ENCODE peak calls at places on chromosomes 2 and 18, in four cellular contexts. V, W, T and I are unnamed samples.

GRCh38 chr2:17083902-17084301 is 418.3 kb upstream of the CYRIA start:
- DNase-seq in V (peak), W (no peak), T (no peak), I (no peak)

GRCh38 chr18:62790836-62791772 is 75.8 kb downstream of the PHLPP1 start:
- DNase-seq in V (peak), W (no peak), T (no peak), I (no peak)

GRCh38 chr2:238320648-238321281 is 447 bp downstream of the TRAF3IP1 start:
- DNase-seq in V (no peak), W (no peak), T (peak), I (no peak)

GRCh38 chr2:18829331-18829902 is 240.0 kb upstream of the NT5C1B start:
- DNase-seq in V (no peak), W (no peak), T (no peak), I (no peak)

GRCh38 chr18:3350566-3351527 is 88.9 kb downstream of the MYL12B start:
- DNase-seq in V (no peak), W (no peak), T (no peak), I (no peak)

GRCh38 chr2:170163666-170164065 is 14.3 kb upstream of the MYO3B start:
- DNase-seq in V (no peak), W (no peak), T (no peak), I (no peak)

GRCh38 chr18:10100236-10100635 is 186.4 kb downstream of the VAPA start:
- DNase-seq in V (no peak), W (no peak), T (no peak), I (no peak)

GRCh38 chr2:20637147-20637546 is 13.8 kb downstream of the HS1BP3 start:
- DNase-seq in V (no peak), W (no peak), T (no peak), I (no peak)

GRCh38 chr2:100197643-100198153 is 55.3 kb upstream of the AFF3 start:
- DNase-seq in V (no peak), W (no peak), T (no peak), I (no peak)

GRCh38 chr18:10997885-10998284 is 151.5 kb downstream of the PIEZO2 start:
- DNase-seq in V (no peak), W (no peak), T (no peak), I (no peak)